ENCODE peak calls at places on chromosomes 5 and 9, in five cellular contexts. One of them, this sample, is unnamed.

GRCh38 chr9:73149371-73150067 is 2.1 kb upstream of the ANXA1 start:
- DNase-seq in WTC11: no peak
- DNase-seq in SK-N-SH: no peak
- DNase-seq in M059J: peak
- DNase-seq in omental fat pad: no peak
- DNase-seq in this sample: no peak

GRCh38 chr5:142997586-142997985 is 227.4 kb downstream of the ARHGAP26 start:
- DNase-seq in SK-N-SH: no peak
- DNase-seq in WTC11: no peak
- DNase-seq in omental fat pad: no peak
- DNase-seq in M059J: no peak
- DNase-seq in this sample: no peak

GRCh38 chr5:94459915-94460314 is 158.5 kb downstream of the KIAA0825 start:
- DNase-seq in SK-N-SH: no peak
- DNase-seq in omental fat pad: no peak
- DNase-seq in WTC11: no peak
- DNase-seq in M059J: no peak
- DNase-seq in this sample: no peak

GRCh38 chr5:140366770-140367630 is 7.0 kb downstream of the SLC4A9 start:
- DNase-seq in SK-N-SH: no peak
- DNase-seq in WTC11: no peak
- DNase-seq in M059J: no peak
- DNase-seq in omental fat pad: no peak
- DNase-seq in this sample: no peak

GRCh38 chr5:135432113-135432512 is 15.0 kb downstream of the DCANP1 start:
- DNase-seq in SK-N-SH: no peak
- DNase-seq in omental fat pad: no peak
- DNase-seq in WTC11: peak
- DNase-seq in M059J: no peak
- DNase-seq in this sample: no peak

GRCh38 chr5:130555429-130555828 is 609.6 kb downstream of the HINT1 start:
- DNase-seq in omental fat pad: no peak
- DNase-seq in M059J: no peak
- DNase-seq in WTC11: peak
- DNase-seq in SK-N-SH: no peak
- DNase-seq in this sample: no peak

GRCh38 chr5:119961993-119962392 is 332.6 kb downstream of the FAM170A start:
- DNase-seq in omental fat pad: no peak
- DNase-seq in WTC11: no peak
- DNase-seq in M059J: no peak
- DNase-seq in SK-N-SH: no peak
- DNase-seq in this sample: no peak

GRCh38 chr9:124139001-124139400 is 118.7 kb upstream of the NEK6 start:
- DNase-seq in SK-N-SH: no peak
- DNase-seq in omental fat pad: no peak
- DNase-seq in M059J: peak
- DNase-seq in WTC11: no peak
- DNase-seq in this sample: no peak

GRCh38 chr5:151691706-151692105 is 5.0 kb upstream of the SPARC start:
- DNase-seq in omental fat pad: no peak
- DNase-seq in M059J: peak
- DNase-seq in WTC11: no peak
- DNase-seq in SK-N-SH: no peak
- DNase-seq in this sample: no peak

GRCh38 chr5:83718195-83718825 is 2.3 kb downstream of the HAPLN1 start:
- DNase-seq in M059J: peak
- DNase-seq in WTC11: peak
- DNase-seq in SK-N-SH: peak
- DNase-seq in omental fat pad: no peak
- DNase-seq in this sample: peak

GRCh38 chr5:74149395-74149794 is 491.1 kb downstream of the ENC1 start:
- DNase-seq in M059J: peak
- DNase-seq in SK-N-SH: no peak
- DNase-seq in omental fat pad: no peak
- DNase-seq in WTC11: no peak
- DNase-seq in this sample: no peak

GRCh38 chr5:95035891-95036675 is 248.8 kb downstream of the MCTP1 start:
- DNase-seq in SK-N-SH: no peak
- DNase-seq in M059J: no peak
- DNase-seq in WTC11: no peak
- DNase-seq in omental fat pad: no peak
- DNase-seq in this sample: no peak

GRCh38 chr9:93681316-93682154 is 105.2 kb downstream of the PHF2 start:
- DNase-seq in WTC11: no peak
- DNase-seq in omental fat pad: peak
- DNase-seq in SK-N-SH: peak
- DNase-seq in M059J: no peak
- DNase-seq in this sample: peak

GRCh38 chr9:89505795-89506385 is 8.0 kb upstream of the SEMA4D start:
- DNase-seq in M059J: no peak
- DNase-seq in SK-N-SH: no peak
- DNase-seq in WTC11: no peak
- DNase-seq in omental fat pad: no peak
- DNase-seq in this sample: no peak

GRCh38 chr5:14266171-14266570 is 123.0 kb downstream of the TRIO start:
- DNase-seq in M059J: peak
- DNase-seq in SK-N-SH: no peak
- DNase-seq in omental fat pad: no peak
- DNase-seq in WTC11: no peak
- DNase-seq in this sample: no peak

GRCh38 chr5:169920446-169920845 is 59.8 kb downstream of the INSYN2B start:
- DNase-seq in M059J: no peak
- DNase-seq in WTC11: no peak
- DNase-seq in SK-N-SH: no peak
- DNase-seq in omental fat pad: no peak
- DNase-seq in this sample: no peak

GRCh38 chr5:119031905-119032304 is 39.0 kb upstream of the DMXL1 start:
- DNase-seq in SK-N-SH: no peak
- DNase-seq in omental fat pad: no peak
- DNase-seq in M059J: peak
- DNase-seq in WTC11: no peak
- DNase-seq in this sample: no peak

GRCh38 chr5:167853421-167853820 is 438.0 kb upstream of the WWC1 start:
- DNase-seq in SK-N-SH: no peak
- DNase-seq in omental fat pad: no peak
- DNase-seq in WTC11: no peak
- DNase-seq in M059J: peak
- DNase-seq in this sample: no peak

GRCh38 chr5:43294226-43294625 is 19.0 kb downstream of the HMGCS1 start:
- DNase-seq in SK-N-SH: no peak
- DNase-seq in omental fat pad: no peak
- DNase-seq in M059J: peak
- DNase-seq in WTC11: no peak
- DNase-seq in this sample: no peak

GRCh38 chr5:139246394-139246793 is 47.1 kb upstream of the MATR3 start:
- DNase-seq in M059J: peak
- DNase-seq in omental fat pad: no peak
- DNase-seq in SK-N-SH: no peak
- DNase-seq in WTC11: peak
- DNase-seq in this sample: peak

GRCh38 chr9:100126423-100126822 is 27.4 kb downstream of the INVS start:
- DNase-seq in WTC11: no peak
- DNase-seq in SK-N-SH: no peak
- DNase-seq in omental fat pad: no peak
- DNase-seq in M059J: no peak
- DNase-seq in this sample: no peak

GRCh38 chr5:128144491-128144890 is 60.9 kb downstream of the SLC12A2 start:
- DNase-seq in omental fat pad: no peak
- DNase-seq in SK-N-SH: no peak
- DNase-seq in M059J: peak
- DNase-seq in WTC11: no peak
- DNase-seq in this sample: no peak

GRCh38 chr9:93061791-93062299 is 3.3 kb downstream of the SUSD3 start:
- DNase-seq in SK-N-SH: no peak
- DNase-seq in omental fat pad: no peak
- DNase-seq in M059J: no peak
- DNase-seq in WTC11: peak
- DNase-seq in this sample: no peak

GRCh38 chr5:122156724-122157325 is 27.5 kb downstream of the ZNF474 start:
- DNase-seq in M059J: peak
- DNase-seq in SK-N-SH: peak
- DNase-seq in omental fat pad: no peak
- DNase-seq in WTC11: no peak
- DNase-seq in this sample: peak

GRCh38 chr9:85038061-85038460 is 368.5 kb downstream of the NTRK2 start:
- DNase-seq in M059J: no peak
- DNase-seq in SK-N-SH: no peak
- DNase-seq in omental fat pad: no peak
- DNase-seq in WTC11: no peak
- DNase-seq in this sample: no peak

This sample was measured in endothelial cell.